ENCODE peak calls at places on chromosomes 2 and 18, in five cellular contexts. R, H, X, C and B are unnamed samples.

GRCh38 chr18:11149441-11150270 is at the start of gene PIEZO2:
- DNase-seq in X (peak; percentile 58), C (no peak), H (peak; percentile 84), R (no peak), B (peak; percentile 92)

GRCh38 chr2:157620956-157621355 is 7.7 kb downstream of the ACVR1C start:
- DNase-seq in H (no peak), X (no peak), C (no peak), R (no peak), B (no peak)

GRCh38 chr2:165070089-165070488 is 114.8 kb upstream of the SLC38A11 start:
- DNase-seq in C (no peak), H (peak; percentile 31), X (no peak), R (no peak), B (no peak)

GRCh38 chr2:8090748-8091700 is 590.8 kb upstream of the ID2 start:
- DNase-seq in X (no peak), C (no peak), H (no peak), R (peak; percentile 57), B (peak; percentile 59)

GRCh38 chr2:228731517-228731916 is 539.6 kb downstream of the PID1 start:
- DNase-seq in R (peak; percentile 79), C (no peak), X (no peak), H (no peak), B (no peak)

GRCh38 chr2:31931916-31932315 is 78.9 kb downstream of the MEMO1 start:
- DNase-seq in C (no peak), H (no peak), X (no peak), R (no peak), B (no peak)

GRCh38 chr18:79987566-79987965 is 797 bp downstream of the TXNL4A start:
- DNase-seq in X (no peak), C (no peak), H (no peak), R (peak; percentile 9), B (no peak)

GRCh38 chr18:13793819-13794218 is 30.1 kb upstream of the MC5R start:
- DNase-seq in H (peak; percentile 48), C (no peak), X (no peak), R (no peak), B (no peak)

GRCh38 chr18:65352183-65352582 is 398.6 kb upstream of the CDH7 start:
- DNase-seq in C (peak; percentile 68), X (no peak), R (no peak), H (no peak), B (no peak)

GRCh38 chr18:76679259-76679658 is 143.1 kb upstream of the ZNF236 start:
- DNase-seq in X (no peak), C (peak; percentile 10), H (peak; percentile 42), R (no peak), B (peak; percentile 41)

GRCh38 chr2:66827851-66828250 is 392.9 kb downstream of the MEIS1 start:
- DNase-seq in R (no peak), C (no peak), H (no peak), X (no peak), B (no peak)